ENCODE peak calls at places on chromosomes 3 and 15, in six cellular contexts. One of them, this sample, is unnamed.

GRCh38 chr3:133494469-133494868 is 79.0 kb upstream of the CDV3 start:
- DNase-seq in trophoblast cell: peak
- DNase-seq in H1: peak
- DNase-seq in neuronal stem cell: no peak
- DNase-seq in H9: peak
- DNase-seq in IMR-90: peak
- DNase-seq in this sample: peak

GRCh38 chr15:90160781-90161727 is 40.1 kb upstream of the SEMA4B start:
- DNase-seq in IMR-90: no peak
- DNase-seq in trophoblast cell: no peak
- DNase-seq in H1: peak
- DNase-seq in neuronal stem cell: no peak
- DNase-seq in H9: peak
- DNase-seq in this sample: no peak

GRCh38 chr3:129599607-129600006 is 6.9 kb downstream of the PLXND1 start:
- DNase-seq in H9: peak
- DNase-seq in H1: peak
- DNase-seq in neuronal stem cell: no peak
- DNase-seq in trophoblast cell: peak
- DNase-seq in IMR-90: peak
- DNase-seq in this sample: peak

GRCh38 chr15:74809951-74810350 is 2.7 kb upstream of the LMAN1L start:
- DNase-seq in H1: no peak
- DNase-seq in IMR-90: peak
- DNase-seq in neuronal stem cell: no peak
- DNase-seq in trophoblast cell: peak
- DNase-seq in H9: no peak
- DNase-seq in this sample: no peak

GRCh38 chr3:123586131-123586530 is 1.3 kb upstream of the HACD2 start:
- DNase-seq in H9: peak
- DNase-seq in neuronal stem cell: peak
- DNase-seq in H1: peak
- DNase-seq in IMR-90: no peak
- DNase-seq in trophoblast cell: peak
- DNase-seq in this sample: peak

GRCh38 chr3:135864060-135864459 is 101.5 kb upstream of the PPP2R3A start:
- DNase-seq in IMR-90: no peak
- DNase-seq in H9: no peak
- DNase-seq in neuronal stem cell: no peak
- DNase-seq in trophoblast cell: no peak
- DNase-seq in H1: no peak
- DNase-seq in this sample: no peak

GRCh38 chr3:14278799-14279705 is 100.4 kb downstream of the LSM3 start:
- DNase-seq in H1: peak
- DNase-seq in neuronal stem cell: no peak
- DNase-seq in trophoblast cell: no peak
- DNase-seq in IMR-90: no peak
- DNase-seq in H9: peak
- DNase-seq in this sample: peak

GRCh38 chr15:39920510-39921273 is 626 bp upstream of the GPR176 start:
- DNase-seq in H1: peak
- DNase-seq in H9: peak
- DNase-seq in IMR-90: peak
- DNase-seq in trophoblast cell: peak
- DNase-seq in neuronal stem cell: peak
- DNase-seq in this sample: peak

GRCh38 chr15:97521894-97522293 is 438.6 kb upstream of the ARRDC4 start:
- DNase-seq in trophoblast cell: no peak
- DNase-seq in H9: no peak
- DNase-seq in neuronal stem cell: peak
- DNase-seq in IMR-90: no peak
- DNase-seq in H1: no peak
- DNase-seq in this sample: peak

GRCh38 chr3:108378153-108378951 is 82.0 kb downstream of the HHLA2 start:
- DNase-seq in trophoblast cell: no peak
- DNase-seq in neuronal stem cell: no peak
- DNase-seq in IMR-90: no peak
- DNase-seq in H9: no peak
- DNase-seq in H1: no peak
- DNase-seq in this sample: no peak

GRCh38 chr3:108387065-108387464 is 90.7 kb downstream of the HHLA2 start:
- DNase-seq in neuronal stem cell: no peak
- DNase-seq in H1: no peak
- DNase-seq in trophoblast cell: no peak
- DNase-seq in IMR-90: no peak
- DNase-seq in H9: no peak
- DNase-seq in this sample: no peak

GRCh38 chr3:108380128-108380795 is 83.9 kb downstream of the HHLA2 start:
- DNase-seq in H1: no peak
- DNase-seq in IMR-90: no peak
- DNase-seq in trophoblast cell: no peak
- DNase-seq in neuronal stem cell: no peak
- DNase-seq in H9: no peak
- DNase-seq in this sample: no peak

GRCh38 chr3:108381531-108381930 is 85.2 kb downstream of the HHLA2 start:
- DNase-seq in trophoblast cell: no peak
- DNase-seq in H9: no peak
- DNase-seq in H1: no peak
- DNase-seq in IMR-90: no peak
- DNase-seq in neuronal stem cell: no peak
- DNase-seq in this sample: no peak

DNA sequence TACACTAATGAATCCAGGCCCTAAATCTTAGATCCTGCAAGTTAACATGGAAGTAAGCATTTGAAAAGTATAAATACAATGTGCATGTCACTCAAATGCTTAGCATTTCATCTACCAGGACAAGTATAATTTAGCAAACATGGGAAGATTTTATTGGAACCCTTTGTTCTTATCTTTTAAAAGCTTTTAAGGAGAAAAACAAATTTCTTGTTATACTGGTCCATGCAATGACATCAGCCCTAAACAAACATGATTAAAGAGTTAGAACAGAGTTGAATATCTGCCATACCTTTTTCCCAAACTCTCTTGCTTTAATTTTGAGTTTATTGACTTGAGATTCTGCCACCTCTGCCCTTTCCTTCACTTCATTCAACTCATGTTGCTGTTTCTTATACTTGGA is 87.0 kb downstream of the HHLA2 start:
- DNase-seq in trophoblast cell: no peak
- DNase-seq in IMR-90: no peak
- DNase-seq in neuronal stem cell: no peak
- DNase-seq in H9: no peak
- DNase-seq in H1: no peak
- DNase-seq in this sample: no peak
- H2AFZ ChIP-seq in trophoblast cell: no peak
- H2AFZ ChIP-seq in IMR-90: no peak
- H2AFZ ChIP-seq in neuronal stem cell: no peak
- H2AFZ ChIP-seq in H9: no peak
- H2AFZ ChIP-seq in H1: no peak
- H2AFZ ChIP-seq in this sample: no peak

GRCh38 chr15:92820233-92821021 is 79.7 kb upstream of the CHD2 start:
- DNase-seq in H1: peak
- DNase-seq in H9: peak
- DNase-seq in IMR-90: peak
- DNase-seq in trophoblast cell: peak
- DNase-seq in neuronal stem cell: peak
- DNase-seq in this sample: peak
- H2AK5ac ChIP-seq in H1: no peak
- H2AK5ac ChIP-seq in H9: no peak
- H2AK5ac ChIP-seq in IMR-90: peak
- H2AK5ac ChIP-seq in trophoblast cell: no peak
- H2AK5ac ChIP-seq in neuronal stem cell: peak
- H2AK5ac ChIP-seq in this sample: peak

GRCh38 chr15:43317566-43318184 is 12.7 kb downstream of the LCMT2 start:
- DNase-seq in neuronal stem cell: no peak
- DNase-seq in H9: no peak
- DNase-seq in H1: no peak
- DNase-seq in IMR-90: no peak
- DNase-seq in trophoblast cell: no peak
- DNase-seq in this sample: no peak
- H2AFZ ChIP-seq in neuronal stem cell: no peak
- H2AFZ ChIP-seq in H9: no peak
- H2AFZ ChIP-seq in H1: no peak
- H2AFZ ChIP-seq in IMR-90: no peak
- H2AFZ ChIP-seq in trophoblast cell: no peak
- H2AFZ ChIP-seq in this sample: no peak

GRCh38 chr3:49021813-49022720 is at the start of gene NDUFAF3:
- DNase-seq in neuronal stem cell: peak
- DNase-seq in H1: peak
- DNase-seq in IMR-90: peak
- DNase-seq in H9: peak
- DNase-seq in trophoblast cell: peak
- DNase-seq in this sample: peak
- H2AK5ac ChIP-seq in neuronal stem cell: peak
- H2AK5ac ChIP-seq in H1: peak
- H2AK5ac ChIP-seq in IMR-90: peak
- H2AK5ac ChIP-seq in H9: no peak
- H2AK5ac ChIP-seq in trophoblast cell: peak
- H2AK5ac ChIP-seq in this sample: peak

DNA sequence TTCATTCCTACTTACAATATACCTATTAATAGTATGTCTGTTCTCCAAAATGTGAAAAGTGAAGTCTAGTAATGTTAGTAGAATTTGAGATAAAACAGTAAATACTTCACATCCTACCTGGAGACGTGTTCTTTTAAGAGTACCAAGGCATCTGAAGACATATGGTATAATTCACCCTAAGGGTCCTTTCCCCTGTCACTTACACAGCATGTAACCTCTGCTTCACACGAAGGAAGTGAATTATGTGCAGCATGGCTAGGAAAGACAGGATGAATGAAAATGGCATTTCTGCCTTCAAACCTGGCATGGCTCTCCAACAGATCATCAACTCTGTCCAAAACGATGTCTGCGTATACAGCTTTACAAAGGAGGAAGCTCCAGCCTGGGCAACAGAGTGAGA is 640.5 kb upstream of the ROBO1 start:
- DNase-seq in H1: no peak
- DNase-seq in IMR-90: no peak
- DNase-seq in trophoblast cell: no peak
- DNase-seq in neuronal stem cell: no peak
- DNase-seq in H9: no peak
- DNase-seq in this sample: no peak
- H2AFZ ChIP-seq in H1: no peak
- H2AFZ ChIP-seq in IMR-90: no peak
- H2AFZ ChIP-seq in trophoblast cell: no peak
- H2AFZ ChIP-seq in neuronal stem cell: no peak
- H2AFZ ChIP-seq in H9: no peak
- H2AFZ ChIP-seq in this sample: no peak

DNA sequence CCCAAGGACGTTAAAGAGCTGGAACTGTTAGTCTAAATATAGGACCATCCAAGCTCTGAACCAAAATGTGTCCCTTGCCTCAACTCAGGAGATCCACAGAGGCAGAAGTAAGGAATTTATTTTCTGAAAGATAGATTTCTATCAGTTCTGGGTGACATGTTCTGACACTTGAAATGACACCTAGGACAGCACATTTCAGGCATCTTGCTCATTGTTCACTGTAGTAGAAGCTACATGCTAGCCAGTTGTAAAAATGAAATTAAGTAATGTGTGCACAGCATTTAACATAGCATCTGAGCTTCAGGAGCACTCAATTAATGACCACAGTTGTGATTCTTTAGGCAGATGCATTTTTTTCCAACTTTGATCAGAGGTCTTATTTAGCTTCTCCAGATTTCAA is 567 bp downstream of the CCR2 start:
- DNase-seq in H1: no peak
- DNase-seq in IMR-90: no peak
- DNase-seq in H9: no peak
- DNase-seq in neuronal stem cell: no peak
- DNase-seq in trophoblast cell: peak
- DNase-seq in this sample: no peak
- H2AK5ac ChIP-seq in H1: no peak
- H2AK5ac ChIP-seq in IMR-90: no peak
- H2AK5ac ChIP-seq in H9: no peak
- H2AK5ac ChIP-seq in neuronal stem cell: no peak
- H2AK5ac ChIP-seq in trophoblast cell: no peak
- H2AK5ac ChIP-seq in this sample: no peak

GRCh38 chr15:80070840-80071239 is 11.4 kb downstream of the ZFAND6 start:
- DNase-seq in IMR-90: peak
- DNase-seq in trophoblast cell: no peak
- DNase-seq in neuronal stem cell: no peak
- DNase-seq in H9: no peak
- DNase-seq in H1: no peak
- DNase-seq in this sample: peak

GRCh38 chr15:80066912-80067311 is 7.4 kb downstream of the ZFAND6 start:
- DNase-seq in H9: no peak
- DNase-seq in IMR-90: no peak
- DNase-seq in trophoblast cell: no peak
- DNase-seq in H1: no peak
- DNase-seq in neuronal stem cell: no peak
- DNase-seq in this sample: no peak

GRCh38 chr15:80072285-80072684 is 12.8 kb downstream of the ZFAND6 start:
- DNase-seq in trophoblast cell: peak
- DNase-seq in IMR-90: peak
- DNase-seq in H9: no peak
- DNase-seq in H1: no peak
- DNase-seq in neuronal stem cell: peak
- DNase-seq in this sample: peak

GRCh38 chr15:80071652-80072051 is 12.2 kb downstream of the ZFAND6 start:
- DNase-seq in H9: no peak
- DNase-seq in IMR-90: no peak
- DNase-seq in trophoblast cell: no peak
- DNase-seq in H1: no peak
- DNase-seq in neuronal stem cell: no peak
- DNase-seq in this sample: no peak

DNA sequence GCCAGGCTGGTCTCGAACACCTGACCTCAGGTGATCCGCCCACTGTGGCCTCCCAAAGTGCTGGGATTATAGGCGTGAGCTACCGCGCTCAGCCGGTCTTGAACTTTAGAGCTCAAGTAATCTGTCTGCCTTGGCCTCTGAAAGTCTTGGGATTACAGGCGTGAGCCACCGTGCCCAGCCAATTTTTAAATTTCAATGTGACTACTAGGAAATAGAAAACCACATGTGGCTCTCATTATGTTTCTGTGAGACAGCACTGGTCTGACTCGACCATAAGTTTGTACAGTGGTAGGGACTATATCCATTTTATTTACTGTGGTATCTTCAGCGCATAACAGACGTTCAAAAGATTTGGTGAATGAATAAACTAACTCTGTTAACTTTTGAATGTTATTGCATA is 9.1 kb downstream of the ZFAND6 start:
- DNase-seq in H9: no peak
- DNase-seq in H1: no peak
- DNase-seq in IMR-90: peak
- DNase-seq in neuronal stem cell: no peak
- DNase-seq in trophoblast cell: no peak
- DNase-seq in this sample: no peak
- H2AFZ ChIP-seq in H9: no peak
- H2AFZ ChIP-seq in H1: no peak
- H2AFZ ChIP-seq in IMR-90: no peak
- H2AFZ ChIP-seq in neuronal stem cell: no peak
- H2AFZ ChIP-seq in trophoblast cell: no peak
- H2AFZ ChIP-seq in this sample: no peak

This sample was measured in mesenchymal stem cell.